ENCODE peak calls at places on chromosomes 16 and 17, in seven cellular contexts. E is astrocyte, Y is Panc1, G is endothelial cell of umbilical vein, D is A549, M is ascending aorta, B is fibroblast of mammary gland. L is an unnamed sample.

GRCh38 chr17:4920351-4921048 is 11.6 kb upstream of the GP1BA start:
- DNase-seq in D (no peak), M (no peak), Y (no peak), B (peak), E (no peak), G (no peak), L (peak)

GRCh38 chr17:41082565-41083136 is 1.3 kb upstream of the KRTAP4-7 start:
- DNase-seq in M (no peak), B (no peak), Y (no peak), G (no peak), E (peak), D (peak), L (no peak)

GRCh38 chr17:42362245-42362961 is 25.8 kb downstream of the STAT3 start:
- DNase-seq in E (no peak), G (no peak), Y (no peak), M (peak), D (no peak), B (no peak), L (no peak)

GRCh38 chr17:67312265-67312664 is 54.1 kb downstream of the PSMD12 start:
- DNase-seq in M (no peak), G (peak), D (no peak), E (no peak), Y (no peak), B (no peak), L (no peak)

GRCh38 chr17:1490643-1491405 is 1.7 kb downstream of the MYO1C start:
- DNase-seq in M (peak), Y (no peak), B (peak), E (no peak), G (peak), D (peak), L (peak)

GRCh38 chr17:11336290-11336995 is 95.4 kb downstream of the SHISA6 start:
- DNase-seq in M (no peak), Y (no peak), E (no peak), D (no peak), G (no peak), B (no peak), L (no peak)

GRCh38 chr16:595942-596735 is 6.3 kb downstream of the RAB40C start:
- DNase-seq in M (no peak), G (no peak), D (no peak), Y (no peak), E (no peak), B (no peak), L (no peak)

GRCh38 chr16:56310685-56311084 is 114.7 kb downstream of the AMFR start:
- DNase-seq in B (no peak), G (no peak), M (no peak), Y (no peak), D (no peak), E (no peak), L (no peak)

GRCh38 chr17:76373481-76373825 is 11.0 kb upstream of the SPHK1 start:
- DNase-seq in B (no peak), D (no peak), E (no peak), G (no peak), Y (no peak), M (no peak), L (no peak)

GRCh38 chr17:63698886-63699637 is 863 bp downstream of the LIMD2 start:
- DNase-seq in E (peak), Y (no peak), D (no peak), M (peak), G (peak), B (no peak), L (peak)

GRCh38 chr16:31412750-31413149 is 15.4 kb downstream of the COX6A2 start:
- DNase-seq in D (no peak), M (no peak), B (no peak), E (no peak), Y (no peak), G (no peak), L (no peak)

GRCh38 chr17:21001813-21002221 is 41.0 kb downstream of the USP22 start:
- DNase-seq in D (no peak), B (no peak), M (no peak), Y (no peak), E (no peak), G (no peak), L (peak)

GRCh38 chr17:41645371-41646063 is 21.1 kb upstream of the KRT17 start:
- DNase-seq in G (no peak), D (peak), E (peak), Y (no peak), B (peak), M (no peak), L (no peak)

GRCh38 chr16:22887445-22887844 is 73.5 kb downstream of the HS3ST2 start:
- DNase-seq in E (no peak), G (no peak), M (no peak), D (no peak), B (no peak), Y (no peak), L (no peak)

GRCh38 chr16:58020628-58021521 is 4.7 kb upstream of the MMP15 start:
- DNase-seq in Y (no peak), B (peak), G (peak), E (no peak), M (no peak), D (peak), L (no peak)

GRCh38 chr16:10827691-10828341 is 9.2 kb upstream of the TVP23A start:
- DNase-seq in M (peak), E (peak), B (peak), G (peak), D (no peak), Y (no peak), L (no peak)

GRCh38 chr16:3646348-3646920 is 8.1 kb upstream of the DNASE1 start:
- DNase-seq in M (peak), D (peak), E (no peak), Y (no peak), G (peak), B (no peak), L (no peak)

GRCh38 chr16:23148513-23149266 is 562 bp downstream of the USP31 start:
- DNase-seq in D (peak), B (peak), M (peak), E (no peak), G (peak), Y (no peak), L (peak)

GRCh38 chr17:77045441-77046041 is 95.2 kb upstream of the SEC14L1 start:
- DNase-seq in E (no peak), G (no peak), M (no peak), Y (no peak), D (peak), B (peak), L (no peak)

GRCh38 chr17:42525221-42525620 is 10.8 kb upstream of the NAGLU start:
- DNase-seq in E (peak), G (no peak), D (no peak), M (no peak), Y (no peak), B (peak), L (no peak)

GRCh38 chr16:58138852-58139251 is 9.7 kb upstream of the CFAP20 start:
- DNase-seq in Y (no peak), E (no peak), D (no peak), B (no peak), G (no peak), M (no peak), L (no peak)

GRCh38 chr16:85238233-85238647 is 126.0 kb upstream of the CIBAR2 start:
- DNase-seq in E (peak), Y (no peak), G (peak), M (peak), D (no peak), B (peak), L (no peak)

GRCh38 chr16:23728112-23728477 is 15.1 kb upstream of the ERN2 start:
- DNase-seq in D (no peak), B (no peak), E (no peak), G (no peak), Y (no peak), M (no peak), L (no peak)

GRCh38 chr17:38463451-38463858 is 35.2 kb downstream of the ARHGAP23 start:
- DNase-seq in B (no peak), Y (no peak), M (peak), E (no peak), D (no peak), G (no peak), L (no peak)

GRCh38 chr17:19724501-19725420 is 8.4 kb upstream of the SLC47A2 start:
- DNase-seq in E (no peak), D (no peak), B (peak), Y (no peak), G (peak), M (peak), L (peak)

GRCh38 chr17:57987582-57988300 is at the start of gene VEZF1:
- DNase-seq in D (peak), Y (no peak), G (peak), B (peak), E (peak), M (peak), L (peak)

GRCh38 chr17:43900858-43901754 is 6.2 kb downstream of the MPP2 start:
- DNase-seq in E (no peak), D (peak), M (no peak), G (no peak), Y (no peak), B (no peak), L (no peak)

GRCh38 chr17:49821916-49822315 is 26.0 kb downstream of the TAC4 start:
- DNase-seq in D (no peak), B (no peak), E (no peak), Y (no peak), G (no peak), M (no peak), L (no peak)

GRCh38 chr16:22660441-22661160 is 149.9 kb downstream of the NPIPB5 start:
- DNase-seq in M (peak), G (no peak), B (no peak), E (no peak), Y (no peak), D (no peak), L (no peak)

GRCh38 chr17:58060596-58061191 is 22.5 kb upstream of the DYNLL2 start:
- DNase-seq in E (peak), G (peak), Y (no peak), B (peak), M (peak), D (no peak), L (no peak)

GRCh38 chr16:8173111-8173644 is 417.1 kb downstream of the TMEM114 start:
- DNase-seq in D (peak), Y (peak), B (peak), E (peak), G (peak), M (no peak), L (no peak)

GRCh38 chr17:14737984-14738651 is 437.2 kb downstream of the HS3ST3B1 start:
- DNase-seq in B (peak), Y (peak), G (no peak), E (peak), M (peak), D (peak), L (peak)

GRCh38 chr17:21677126-21677910 is 15.0 kb upstream of the KCNJ18 start:
- DNase-seq in D (no peak), G (no peak), Y (no peak), M (peak), E (no peak), B (no peak), L (no peak)

GRCh38 chr17:35088647-35088910 is 25.1 kb upstream of the RFFL start:
- DNase-seq in G (no peak), D (peak), B (no peak), M (no peak), Y (no peak), E (no peak), L (no peak)
- TF ChIP-seq CTCF in G (no peak), D (no peak), B (no peak), M (no peak), Y (no peak), E (no peak), L (no peak)

DNA sequence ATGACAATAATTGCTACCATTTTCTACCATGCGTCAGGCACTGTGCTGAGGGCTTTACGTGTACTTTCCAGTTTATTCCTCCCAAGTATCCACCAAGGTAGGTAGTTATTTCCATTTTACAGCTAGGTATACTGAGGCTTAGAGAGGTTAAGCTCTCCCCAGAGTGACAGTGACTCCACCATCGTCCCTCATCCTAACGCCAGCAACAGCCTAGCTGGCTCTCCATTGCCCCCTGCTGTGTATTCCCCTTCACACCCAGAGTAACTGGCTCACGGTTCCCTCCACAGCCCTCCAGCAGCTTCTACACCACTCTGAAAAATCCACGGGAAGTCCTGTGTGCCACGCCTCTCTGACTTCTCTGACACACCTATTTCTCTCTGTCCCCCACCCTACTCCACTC is 7.1 kb upstream of the ASGR1 start:
- DNase-seq in Y (no peak), M (no peak), B (peak), G (no peak), D (peak), E (no peak), L (no peak)
- TF ChIP-seq CTCF in Y (no peak), M (no peak), B (peak), G (peak), D (no peak), E (no peak), L (peak)

GRCh38 chr16:67842509-67843342 is 606 bp downstream of the THAP11 start:
- DNase-seq in G (peak), Y (no peak), M (peak), D (peak), B (peak), E (peak), L (no peak)
- TF ChIP-seq CTCF in G (peak), Y (no peak), M (no peak), D (no peak), B (peak), E (no peak), L (peak)

GRCh38 chr17:32483451-32484019 is 3.3 kb upstream of the CDK5R1 start:
- DNase-seq in E (peak), G (peak), D (peak), M (peak), Y (peak), B (peak), L (no peak)
- TF ChIP-seq CTCF in E (peak), G (peak), D (peak), M (peak), Y (peak), B (peak), L (peak)

DNA sequence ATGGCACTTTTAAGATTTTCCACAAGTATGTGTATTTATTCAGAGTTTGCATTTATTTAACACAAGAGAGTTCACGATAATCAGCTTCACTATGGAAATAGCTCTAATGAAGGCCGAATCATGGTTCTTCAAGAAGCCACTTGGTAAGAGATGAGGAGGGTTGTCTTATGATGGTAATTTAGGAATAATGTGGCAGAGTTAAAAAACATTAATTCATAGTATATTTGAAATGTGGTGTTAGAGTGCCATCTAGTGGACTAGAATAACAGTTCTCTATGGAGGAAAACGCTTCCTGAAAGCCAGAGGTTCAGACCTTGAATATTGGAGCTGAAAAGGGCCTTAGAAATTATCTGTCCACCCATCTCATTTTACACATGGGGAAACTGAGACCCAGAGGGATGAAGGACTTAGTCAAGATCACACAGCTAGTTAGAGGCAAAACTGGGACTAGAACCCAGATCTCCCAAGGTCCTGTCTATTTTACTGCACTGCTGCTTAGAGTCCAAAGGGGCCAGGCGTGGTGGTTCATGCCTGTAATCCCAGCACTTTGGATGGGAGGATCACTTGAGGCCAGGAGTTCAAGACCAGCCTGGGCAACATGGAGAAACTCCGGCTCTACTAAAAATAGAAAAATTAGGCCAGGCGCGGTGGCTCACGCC is 33.8 kb upstream of the KPNB1 start:
- DNase-seq in D (peak), B (peak), M (no peak), Y (no peak), E (peak), G (peak), L (no peak)
- TF ChIP-seq CTCF in D (peak), B (peak), M (peak), Y (peak), E (peak), G (peak), L (peak)

DNA sequence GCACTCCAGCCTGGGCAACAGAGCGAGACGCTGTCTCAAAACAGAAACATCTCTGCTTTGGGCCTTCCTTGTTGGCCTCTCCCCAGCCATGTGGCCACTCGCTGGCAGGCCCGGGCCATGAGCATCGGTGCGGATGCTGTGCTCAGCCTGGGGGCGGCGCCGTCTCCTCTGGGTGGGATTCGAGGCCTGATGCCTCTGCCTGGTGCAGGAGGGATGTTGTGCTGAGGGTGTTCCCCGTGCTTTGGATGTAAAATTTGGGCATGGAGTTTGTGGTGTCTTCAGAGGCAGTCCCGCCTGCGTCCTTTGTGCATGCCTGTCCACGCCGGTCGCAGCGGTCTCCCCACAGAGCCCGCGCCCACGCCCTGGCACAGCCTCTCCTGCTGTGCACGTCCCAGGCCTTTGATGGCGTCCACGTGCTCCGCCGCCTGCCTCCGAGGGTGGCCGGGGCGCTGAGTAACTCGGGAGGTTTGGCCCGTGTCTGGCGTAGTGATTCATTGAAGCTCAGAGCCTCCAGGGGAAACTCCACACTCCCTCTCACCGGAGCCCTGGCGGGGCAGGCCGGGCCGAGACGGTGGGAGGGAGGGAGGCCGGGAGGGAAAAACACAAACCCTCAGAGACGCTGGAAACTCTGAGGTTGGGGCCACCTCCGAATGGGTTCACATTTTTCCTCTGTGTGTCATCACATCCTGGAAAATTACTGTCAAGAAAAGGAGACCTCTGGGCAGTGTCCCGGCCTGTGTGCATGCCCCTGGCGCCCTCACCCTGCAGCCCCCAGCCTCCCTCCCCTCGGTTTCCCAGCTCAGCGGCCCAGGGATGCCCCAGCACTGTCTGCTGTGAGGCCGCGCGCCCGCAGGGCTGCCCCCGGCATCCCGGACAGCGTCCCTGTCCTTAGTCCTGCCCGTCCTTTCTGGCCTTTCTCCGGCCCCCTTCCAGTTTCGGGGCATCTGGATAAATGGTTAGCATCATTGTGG is 19.0 kb downstream of the CENPX start:
- DNase-seq in E (peak), G (peak), M (peak), D (peak), Y (peak), B (peak), L (no peak)
- TF ChIP-seq CTCF in E (no peak), G (no peak), M (no peak), D (no peak), Y (no peak), B (no peak), L (no peak)

GRCh38 chr16:14362774-14363371 is 267.2 kb downstream of the PARN start:
- DNase-seq in D (no peak), Y (no peak), M (no peak), E (peak), G (no peak), B (peak), L (no peak)

GRCh38 chr16:14364112-14364385 is 266.0 kb downstream of the PARN start:
- DNase-seq in G (no peak), D (no peak), Y (no peak), E (no peak), M (no peak), B (no peak), L (no peak)

GRCh38 chr16:14365200-14365851 is 264.7 kb downstream of the PARN start:
- DNase-seq in D (peak), Y (no peak), G (no peak), M (no peak), E (peak), B (no peak), L (no peak)

GRCh38 chr16:14366447-14366846 is 263.6 kb downstream of the PARN start:
- DNase-seq in D (no peak), Y (no peak), G (no peak), E (no peak), B (no peak), M (no peak), L (no peak)

DNA sequence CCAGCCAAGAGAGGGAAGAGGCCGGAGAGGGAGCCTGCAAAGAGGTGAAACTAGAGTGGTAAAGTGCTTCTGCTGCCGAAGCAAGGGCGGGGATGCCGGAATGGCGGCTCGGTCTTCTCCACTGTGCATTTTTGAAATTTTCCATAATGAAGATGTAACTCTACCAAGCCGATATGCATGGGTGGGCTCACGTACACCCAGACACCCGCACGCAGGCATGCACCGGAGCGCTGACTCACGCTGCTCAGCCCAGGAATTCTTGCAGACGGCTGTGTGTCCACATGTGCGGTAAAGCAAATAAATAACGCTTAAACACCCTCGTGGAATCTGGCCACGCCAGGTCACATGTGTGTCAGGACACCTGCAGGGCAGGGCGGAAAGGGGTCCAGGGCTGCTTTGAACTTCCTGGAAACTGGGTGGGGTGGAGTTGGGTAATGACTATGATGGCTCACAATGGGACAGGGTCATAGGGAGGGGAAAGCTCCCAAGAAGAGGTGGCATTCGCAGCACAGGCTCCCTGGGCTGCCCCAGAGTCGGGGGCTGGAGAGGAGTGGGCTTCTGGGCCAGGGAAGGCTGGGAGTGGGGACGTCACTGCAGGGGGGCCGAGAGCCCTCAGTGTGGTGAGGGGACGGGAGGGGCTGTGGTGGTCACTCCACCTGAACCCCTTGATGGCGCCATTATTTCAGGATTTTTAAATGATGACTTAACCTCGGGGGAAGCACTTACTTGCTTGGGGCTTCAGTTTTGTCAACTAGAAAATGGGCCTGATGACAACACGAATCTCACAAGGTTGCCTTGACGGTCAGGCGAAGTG is 265.5 kb downstream of the PARN start:
- DNase-seq in D (peak), G (no peak), Y (no peak), M (no peak), B (peak), E (peak), L (no peak)
- TF ChIP-seq CTCF in D (peak), G (no peak), Y (no peak), M (no peak), B (no peak), E (no peak), L (no peak)

L was measured in CD14-positive monocyte.